ENCODE peak calls at places on chromosomes 7 and 10, in four cellular contexts. One of them, this sample, is unnamed.

GRCh38 chr10:68296833-68297232 is 35.0 kb upstream of the HNRNPH3 start:
- DNase-seq in skeletal muscle cell: no peak
- DNase-seq in cerebellum: no peak
- DNase-seq in stimulated activated CD8-positive, alpha-beta memory T cell treated with anti-CD3 and anti-CD28 coated beads, Interleukin-7, amount 100 ng/mL, for 24 hours: no peak
- DNase-seq in this sample: no peak

GRCh38 chr7:43212921-43213320 is 100.5 kb downstream of the HECW1 start:
- DNase-seq in skeletal muscle cell: no peak
- DNase-seq in cerebellum: no peak
- DNase-seq in stimulated activated CD8-positive, alpha-beta memory T cell treated with anti-CD3 and anti-CD28 coated beads, Interleukin-7, amount 100 ng/mL, for 24 hours: no peak
- DNase-seq in this sample: no peak

GRCh38 chr10:132624847-132625839 is 87.6 kb downstream of the INPP5A start:
- DNase-seq in skeletal muscle cell: no peak
- DNase-seq in cerebellum: no peak
- DNase-seq in stimulated activated CD8-positive, alpha-beta memory T cell treated with anti-CD3 and anti-CD28 coated beads, Interleukin-7, amount 100 ng/mL, for 24 hours: no peak
- DNase-seq in this sample: no peak

GRCh38 chr7:17408245-17408903 is 109.9 kb downstream of the AHR start:
- DNase-seq in skeletal muscle cell: peak
- DNase-seq in cerebellum: no peak
- DNase-seq in stimulated activated CD8-positive, alpha-beta memory T cell treated with anti-CD3 and anti-CD28 coated beads, Interleukin-7, amount 100 ng/mL, for 24 hours: no peak
- DNase-seq in this sample: no peak

GRCh38 chr7:25246306-25246705 is 18.0 kb upstream of the NPVF start:
- DNase-seq in skeletal muscle cell: no peak
- DNase-seq in cerebellum: no peak
- DNase-seq in stimulated activated CD8-positive, alpha-beta memory T cell treated with anti-CD3 and anti-CD28 coated beads, Interleukin-7, amount 100 ng/mL, for 24 hours: no peak
- DNase-seq in this sample: no peak

GRCh38 chr10:25177754-25178135 is 2.9 kb downstream of the GPR158 start:
- DNase-seq in skeletal muscle cell: no peak
- DNase-seq in cerebellum: peak
- DNase-seq in stimulated activated CD8-positive, alpha-beta memory T cell treated with anti-CD3 and anti-CD28 coated beads, Interleukin-7, amount 100 ng/mL, for 24 hours: no peak
- DNase-seq in this sample: no peak

GRCh38 chr10:118952493-118953295 is 76.8 kb upstream of the NANOS1 start:
- DNase-seq in skeletal muscle cell: no peak
- DNase-seq in cerebellum: no peak
- DNase-seq in stimulated activated CD8-positive, alpha-beta memory T cell treated with anti-CD3 and anti-CD28 coated beads, Interleukin-7, amount 100 ng/mL, for 24 hours: no peak
- DNase-seq in this sample: no peak

GRCh38 chr10:132977076-132977475 is 34.7 kb upstream of the CFAP46 start:
- DNase-seq in skeletal muscle cell: no peak
- DNase-seq in cerebellum: no peak
- DNase-seq in stimulated activated CD8-positive, alpha-beta memory T cell treated with anti-CD3 and anti-CD28 coated beads, Interleukin-7, amount 100 ng/mL, for 24 hours: no peak
- DNase-seq in this sample: no peak

GRCh38 chr10:72007246-72007892 is 43.2 kb downstream of the CHST3 start:
- DNase-seq in skeletal muscle cell: no peak
- DNase-seq in cerebellum: no peak
- DNase-seq in stimulated activated CD8-positive, alpha-beta memory T cell treated with anti-CD3 and anti-CD28 coated beads, Interleukin-7, amount 100 ng/mL, for 24 hours: no peak
- DNase-seq in this sample: no peak

GRCh38 chr7:18421297-18422004 is 74.1 kb upstream of the HDAC9 start:
- DNase-seq in skeletal muscle cell: no peak
- DNase-seq in cerebellum: no peak
- DNase-seq in stimulated activated CD8-positive, alpha-beta memory T cell treated with anti-CD3 and anti-CD28 coated beads, Interleukin-7, amount 100 ng/mL, for 24 hours: no peak
- DNase-seq in this sample: no peak

GRCh38 chr10:129788211-129788610 is 175.9 kb downstream of the EBF3 start:
- DNase-seq in skeletal muscle cell: no peak
- DNase-seq in cerebellum: no peak
- DNase-seq in stimulated activated CD8-positive, alpha-beta memory T cell treated with anti-CD3 and anti-CD28 coated beads, Interleukin-7, amount 100 ng/mL, for 24 hours: no peak
- DNase-seq in this sample: no peak

GRCh38 chr7:106604303-106604918 is 56.5 kb downstream of the CCDC71L start:
- DNase-seq in skeletal muscle cell: no peak
- DNase-seq in cerebellum: no peak
- DNase-seq in stimulated activated CD8-positive, alpha-beta memory T cell treated with anti-CD3 and anti-CD28 coated beads, Interleukin-7, amount 100 ng/mL, for 24 hours: no peak
- DNase-seq in this sample: no peak

GRCh38 chr7:140646931-140647647 is 6.5 kb upstream of the DENND2A start:
- DNase-seq in skeletal muscle cell: no peak
- DNase-seq in cerebellum: peak
- DNase-seq in stimulated activated CD8-positive, alpha-beta memory T cell treated with anti-CD3 and anti-CD28 coated beads, Interleukin-7, amount 100 ng/mL, for 24 hours: no peak
- DNase-seq in this sample: peak

GRCh38 chr7:23472974-23473847 is 2.9 kb upstream of the IGF2BP3 start:
- DNase-seq in skeletal muscle cell: no peak
- DNase-seq in cerebellum: no peak
- DNase-seq in stimulated activated CD8-positive, alpha-beta memory T cell treated with anti-CD3 and anti-CD28 coated beads, Interleukin-7, amount 100 ng/mL, for 24 hours: no peak
- DNase-seq in this sample: peak

GRCh38 chr7:44046321-44047061 is 2.0 kb downstream of the DBNL start:
- DNase-seq in skeletal muscle cell: no peak
- DNase-seq in cerebellum: no peak
- DNase-seq in stimulated activated CD8-positive, alpha-beta memory T cell treated with anti-CD3 and anti-CD28 coated beads, Interleukin-7, amount 100 ng/mL, for 24 hours: no peak
- DNase-seq in this sample: no peak

GRCh38 chr10:33520223-33520622 is 185.8 kb upstream of the NRP1 start:
- DNase-seq in skeletal muscle cell: no peak
- DNase-seq in cerebellum: no peak
- DNase-seq in stimulated activated CD8-positive, alpha-beta memory T cell treated with anti-CD3 and anti-CD28 coated beads, Interleukin-7, amount 100 ng/mL, for 24 hours: no peak
- DNase-seq in this sample: no peak

GRCh38 chr7:36440880-36441279 is 51.2 kb downstream of the ANLN start:
- DNase-seq in skeletal muscle cell: no peak
- DNase-seq in cerebellum: peak
- DNase-seq in stimulated activated CD8-positive, alpha-beta memory T cell treated with anti-CD3 and anti-CD28 coated beads, Interleukin-7, amount 100 ng/mL, for 24 hours: no peak
- DNase-seq in this sample: peak

GRCh38 chr7:82595176-82595575 is 151.6 kb upstream of the CACNA2D1 start:
- DNase-seq in skeletal muscle cell: no peak
- DNase-seq in cerebellum: no peak
- DNase-seq in stimulated activated CD8-positive, alpha-beta memory T cell treated with anti-CD3 and anti-CD28 coated beads, Interleukin-7, amount 100 ng/mL, for 24 hours: no peak
- DNase-seq in this sample: peak

GRCh38 chr7:113548561-113548960 is 370.2 kb downstream of the PPP1R3A start:
- DNase-seq in skeletal muscle cell: no peak
- DNase-seq in cerebellum: no peak
- DNase-seq in stimulated activated CD8-positive, alpha-beta memory T cell treated with anti-CD3 and anti-CD28 coated beads, Interleukin-7, amount 100 ng/mL, for 24 hours: no peak
- DNase-seq in this sample: no peak

GRCh38 chr7:3439333-3440030 is 138.4 kb downstream of the SDK1 start:
- DNase-seq in skeletal muscle cell: peak
- DNase-seq in cerebellum: no peak
- DNase-seq in stimulated activated CD8-positive, alpha-beta memory T cell treated with anti-CD3 and anti-CD28 coated beads, Interleukin-7, amount 100 ng/mL, for 24 hours: no peak
- DNase-seq in this sample: no peak

GRCh38 chr7:142420554-142421362 is 162.9 kb upstream of the PRSS58 start:
- DNase-seq in skeletal muscle cell: no peak
- DNase-seq in cerebellum: no peak
- DNase-seq in stimulated activated CD8-positive, alpha-beta memory T cell treated with anti-CD3 and anti-CD28 coated beads, Interleukin-7, amount 100 ng/mL, for 24 hours: no peak
- DNase-seq in this sample: no peak

GRCh38 chr10:15216700-15217099 is 48.2 kb upstream of the NMT2 start:
- DNase-seq in skeletal muscle cell: no peak
- DNase-seq in cerebellum: no peak
- DNase-seq in stimulated activated CD8-positive, alpha-beta memory T cell treated with anti-CD3 and anti-CD28 coated beads, Interleukin-7, amount 100 ng/mL, for 24 hours: no peak
- DNase-seq in this sample: no peak

GRCh38 chr7:39741942-39742623 is 118.7 kb downstream of the RALA start:
- DNase-seq in skeletal muscle cell: no peak
- DNase-seq in cerebellum: no peak
- DNase-seq in stimulated activated CD8-positive, alpha-beta memory T cell treated with anti-CD3 and anti-CD28 coated beads, Interleukin-7, amount 100 ng/mL, for 24 hours: peak
- DNase-seq in this sample: peak

GRCh38 chr7:30584970-30585369 is 9.7 kb upstream of the GARS1 start:
- DNase-seq in skeletal muscle cell: no peak
- DNase-seq in cerebellum: no peak
- DNase-seq in stimulated activated CD8-positive, alpha-beta memory T cell treated with anti-CD3 and anti-CD28 coated beads, Interleukin-7, amount 100 ng/mL, for 24 hours: no peak
- DNase-seq in this sample: no peak

GRCh38 chr10:66926841-66927240 is 1.0 kb downstream of the LRRTM3 start:
- DNase-seq in skeletal muscle cell: no peak
- DNase-seq in cerebellum: no peak
- DNase-seq in stimulated activated CD8-positive, alpha-beta memory T cell treated with anti-CD3 and anti-CD28 coated beads, Interleukin-7, amount 100 ng/mL, for 24 hours: no peak
- DNase-seq in this sample: no peak

GRCh38 chr10:30691601-30692015 is 62.1 kb upstream of the LYZL2 start:
- DNase-seq in skeletal muscle cell: peak
- DNase-seq in cerebellum: no peak
- DNase-seq in stimulated activated CD8-positive, alpha-beta memory T cell treated with anti-CD3 and anti-CD28 coated beads, Interleukin-7, amount 100 ng/mL, for 24 hours: no peak
- DNase-seq in this sample: no peak

GRCh38 chr10:43040482-43041256 is 36.2 kb upstream of the RET start:
- DNase-seq in skeletal muscle cell: no peak
- DNase-seq in cerebellum: no peak
- DNase-seq in stimulated activated CD8-positive, alpha-beta memory T cell treated with anti-CD3 and anti-CD28 coated beads, Interleukin-7, amount 100 ng/mL, for 24 hours: no peak
- DNase-seq in this sample: no peak

GRCh38 chr7:73822319-73823173 is 8.2 kb upstream of the CLDN4 start:
- DNase-seq in skeletal muscle cell: peak
- DNase-seq in cerebellum: peak
- DNase-seq in stimulated activated CD8-positive, alpha-beta memory T cell treated with anti-CD3 and anti-CD28 coated beads, Interleukin-7, amount 100 ng/mL, for 24 hours: no peak
- DNase-seq in this sample: peak

GRCh38 chr7:99141756-99142726 is 1.9 kb downstream of the SMURF1 start:
- DNase-seq in skeletal muscle cell: no peak
- DNase-seq in cerebellum: peak
- DNase-seq in stimulated activated CD8-positive, alpha-beta memory T cell treated with anti-CD3 and anti-CD28 coated beads, Interleukin-7, amount 100 ng/mL, for 24 hours: peak
- DNase-seq in this sample: peak

GRCh38 chr7:70040971-70041766 is 442.9 kb downstream of the AUTS2 start:
- DNase-seq in skeletal muscle cell: no peak
- DNase-seq in cerebellum: peak
- DNase-seq in stimulated activated CD8-positive, alpha-beta memory T cell treated with anti-CD3 and anti-CD28 coated beads, Interleukin-7, amount 100 ng/mL, for 24 hours: no peak
- DNase-seq in this sample: no peak

GRCh38 chr10:103645141-103646054 is 151.9 kb downstream of the NEURL1 start:
- DNase-seq in skeletal muscle cell: peak
- DNase-seq in cerebellum: no peak
- DNase-seq in stimulated activated CD8-positive, alpha-beta memory T cell treated with anti-CD3 and anti-CD28 coated beads, Interleukin-7, amount 100 ng/mL, for 24 hours: no peak
- DNase-seq in this sample: no peak

GRCh38 chr7:77439572-77439971 is 23.4 kb upstream of the GSAP start:
- DNase-seq in skeletal muscle cell: no peak
- DNase-seq in cerebellum: no peak
- DNase-seq in stimulated activated CD8-positive, alpha-beta memory T cell treated with anti-CD3 and anti-CD28 coated beads, Interleukin-7, amount 100 ng/mL, for 24 hours: no peak
- DNase-seq in this sample: peak

GRCh38 chr7:20033621-20034200 is 183.5 kb downstream of the MACC1 start:
- DNase-seq in skeletal muscle cell: peak
- DNase-seq in cerebellum: no peak
- DNase-seq in stimulated activated CD8-positive, alpha-beta memory T cell treated with anti-CD3 and anti-CD28 coated beads, Interleukin-7, amount 100 ng/mL, for 24 hours: no peak
- DNase-seq in this sample: no peak

This sample was measured in NCI-H146.